ENCODE peak calls at places on chromosomes 11 and 22, in seven cellular contexts. V is mesenchymal stem cell, L is neuronal stem cell, G is H9, X is IMR-90, Z is trophoblast cell, A is H1. M is an unnamed sample.
A peak's percentile ranks its signal among the peaks of the same experiment; 100 is the strongest.

GRCh38 chr22:26479792-26480610 is 3.6 kb downstream of the HPS4 start:
- DNase-seq in V (no peak), L (no peak), G (no peak), X (no peak), Z (no peak), A (no peak), M (no peak)

GRCh38 chr22:46661221-46661851 is 41.1 kb downstream of the GRAMD4 start:
- DNase-seq in V (peak; percentile 54), L (no peak), G (no peak), X (peak; percentile 76), Z (peak; percentile 9), A (no peak), M (no peak)

GRCh38 chr11:848988-849824 is 6.6 kb downstream of the TSPAN4 start:
- DNase-seq in V (peak; percentile 25), L (no peak), G (peak; percentile 82), X (no peak), Z (peak; percentile 28), A (no peak), M (no peak)

GRCh38 chr22:48749555-48750227 is 1078.0 kb downstream of the BRD1 start:
- DNase-seq in V (no peak), L (no peak), G (no peak), X (no peak), Z (no peak), A (no peak), M (no peak)

GRCh38 chr11:62727007-62727832 is at the start of gene HNRNPUL2:
- DNase-seq in V (peak; percentile 99), L (peak; percentile 99), G (peak; percentile 98), X (peak; percentile 99), Z (peak; percentile 100), A (peak; percentile 94), M (peak; percentile 99)

GRCh38 chr11:45079943-45080719 is 66.3 kb upstream of the PRDM11 start:
- DNase-seq in V (no peak), L (no peak), G (no peak), X (no peak), Z (no peak), A (no peak), M (no peak)

GRCh38 chr11:124114942-124115781 is at the start of gene VWA5A:
- DNase-seq in V (peak; percentile 93), L (peak; percentile 44), G (peak; percentile 83), X (peak; percentile 86), Z (peak; percentile 91), A (peak; percentile 57), M (peak; percentile 97)

GRCh38 chr11:111841370-111842053 is 29.9 kb downstream of the ALG9 start:
- DNase-seq in V (peak; percentile 81), L (peak; percentile 84), G (peak; percentile 85), X (peak; percentile 88), Z (peak; percentile 97), A (peak; percentile 46), M (peak; percentile 95)

GRCh38 chr11:117221775-117222517 is 9.9 kb downstream of the PCSK7 start:
- DNase-seq in V (no peak), L (no peak), G (no peak), X (peak; percentile 72), Z (no peak), A (no peak), M (no peak)

GRCh38 chr11:117923275-117923674 is 5.9 kb downstream of the TMPRSS13 start:
- DNase-seq in V (no peak), L (no peak), G (no peak), X (no peak), Z (no peak), A (no peak), M (no peak)

GRCh38 chr11:131533164-131533563 is 162.7 kb downstream of the NTM start:
- DNase-seq in V (no peak), L (no peak), G (no peak), X (no peak), Z (no peak), A (no peak), M (no peak)

GRCh38 chr11:126163074-126163700 is 48.3 kb downstream of the RPUSD4 start:
- DNase-seq in V (peak; percentile 84), L (peak; percentile 60), G (no peak), X (peak; percentile 96), Z (peak; percentile 18), A (no peak), M (peak; percentile 43)

GRCh38 chr11:107563702-107564101 is 1.8 kb downstream of the ALKBH8 start:
- DNase-seq in V (peak; percentile 83), L (no peak), G (no peak), X (peak; percentile 66), Z (peak; percentile 91), A (no peak), M (peak; percentile 41)

DNA sequence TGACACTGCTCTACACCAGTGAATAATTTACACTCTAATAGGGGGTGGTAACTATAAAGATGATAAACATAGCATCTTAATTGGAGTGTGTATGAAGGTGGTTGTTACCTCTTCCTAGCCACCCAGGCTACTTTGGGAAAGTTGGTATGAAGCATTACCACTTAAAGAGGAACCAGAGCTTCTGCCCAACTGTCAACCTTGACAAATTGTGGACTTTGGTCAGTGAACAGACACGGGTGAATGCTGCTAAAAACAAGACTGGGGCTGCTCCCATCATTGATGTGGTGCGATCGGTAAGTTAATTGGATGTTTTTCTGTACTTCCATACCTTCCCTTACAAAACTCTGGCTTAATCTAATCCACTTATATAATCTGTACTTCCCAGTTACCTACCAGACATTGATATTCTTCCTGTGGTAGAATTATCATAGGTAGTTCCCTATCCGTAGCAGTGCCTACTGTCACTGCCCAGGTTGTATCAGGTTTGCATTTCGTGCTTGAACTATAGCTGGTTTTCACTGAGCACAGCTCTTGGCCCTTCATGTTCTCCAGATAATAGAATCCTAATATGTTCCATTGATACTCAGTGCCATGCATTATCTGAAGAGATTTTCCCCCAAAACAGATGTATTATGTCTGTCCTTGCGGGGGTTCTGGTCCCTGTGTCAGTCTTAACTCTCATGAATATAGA is 2.2 kb downstream of the RPL27A start:
- DNase-seq in V (no peak), L (no peak), G (no peak), X (no peak), Z (no peak), A (no peak), M (no peak)
- H3K4me1 ChIP-seq in V (peaks cover 11% of the 10 kb centered on the region), L (peaks cover 27% of the 10 kb centered on the region), G (peaks cover 3% of the 10 kb centered on the region), X (peaks cover 7% of the 10 kb centered on the region), Z (peaks cover 8% of the 10 kb centered on the region), A (peaks cover 8% of the 10 kb centered on the region), M (peaks cover 2% of the 10 kb centered on the region)

GRCh38 chr11:2090172-2091111 is 48.7 kb downstream of the IGF2 start:
- DNase-seq in V (no peak), L (no peak), G (peak; percentile 15), X (no peak), Z (no peak), A (no peak), M (no peak)
- H3K23ac ChIP-seq in V (no peak overlapping the region), L (peak overlapping the region; percentile 85), G (no peak overlapping the region), X (no peak overlapping the region), Z (no peak overlapping the region), A (no peak overlapping the region), M (no peak overlapping the region)

GRCh38 chr11:46332093-46332567 is 15.1 kb upstream of the DGKZ start:
- DNase-seq in V (no peak), L (no peak), G (no peak), X (no peak), Z (no peak), A (no peak), M (no peak)
- H3K4me1 ChIP-seq in V (peaks cover 23% of the 10 kb centered on the region), L (peaks cover 35% of the 10 kb centered on the region), G (peaks cover 3% of the 10 kb centered on the region), X (no peaks in the 10 kb centered on the region), Z (peaks cover 12% of the 10 kb centered on the region), A (peaks cover 42% of the 10 kb centered on the region), M (peaks cover 7% of the 10 kb centered on the region)

DNA sequence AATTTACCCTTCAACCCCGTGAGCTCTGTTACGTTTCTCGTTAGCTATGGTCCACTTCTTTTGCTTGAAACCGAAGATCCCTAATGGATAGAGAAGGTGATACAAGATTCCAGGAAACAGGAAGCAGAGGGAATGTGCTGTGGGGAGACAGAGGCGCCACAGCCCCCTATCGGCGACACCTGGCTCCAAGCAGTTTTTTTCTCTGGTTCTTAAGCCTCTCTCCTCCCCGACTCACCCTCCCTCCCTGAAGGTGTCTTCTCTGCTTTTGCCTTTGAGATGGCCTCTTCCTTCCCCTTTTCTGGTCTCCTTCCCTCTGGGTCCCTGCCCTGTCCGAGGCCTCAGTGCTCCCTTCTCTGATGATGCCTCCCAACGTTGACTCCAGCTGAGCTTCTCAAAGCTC is 14.2 kb upstream of the APOBEC3A start:
- DNase-seq in V (no peak), L (no peak), G (peak; percentile 52), X (no peak), Z (no peak), A (no peak), M (peak; percentile 39)
- H3K23ac ChIP-seq in V (no peak overlapping the region), L (no peak overlapping the region), G (no peak overlapping the region), X (no peak overlapping the region), Z (no peak overlapping the region), A (no peak overlapping the region), M (no peak overlapping the region)

M was measured in mesendoderm.